ENCODE peak calls at places on chromosome 1, in five cellular contexts. F is PC-3, E is HFFc6, O is GM12865, X is Calu3. D is an unnamed sample.

GRCh38 chr1:112776688-112777087 is 61.6 kb upstream of the PPM1J start:
- DNase-seq in F (no peak), E (no peak), O (no peak), X (no peak), D (no peak)

GRCh38 chr1:94578856-94579255 is 37.3 kb upstream of the F3 start:
- DNase-seq in F (no peak), E (peak; percentile 40), O (no peak), X (no peak), D (no peak)

GRCh38 chr1:23799570-23800395 is 771 bp downstream of the GALE start:
- DNase-seq in F (peak; percentile 91), E (peak; percentile 45), O (peak; percentile 52), X (peak; percentile 90), D (peak; percentile 56)

GRCh38 chr1:182340233-182341058 is 51.1 kb downstream of the GLUL start:
- DNase-seq in F (no peak), E (peak; percentile 64), O (no peak), X (no peak), D (no peak)

GRCh38 chr1:156378557-156378956 is 9.5 kb downstream of the RHBG start:
- DNase-seq in F (no peak), E (no peak), O (no peak), X (no peak), D (no peak)

GRCh38 chr1:48761411-48761810 is 15.3 kb downstream of the BEND5 start:
- DNase-seq in F (peak; percentile 46), E (no peak), O (no peak), X (no peak), D (no peak)

GRCh38 chr1:86704972-86705632 is 726 bp downstream of the SH3GLB1 start:
- DNase-seq in F (peak; percentile 56), E (peak; percentile 37), O (peak; percentile 80), X (peak; percentile 54), D (peak; percentile 52)

GRCh38 chr1:197902454-197903195 is at the start of gene C1orf53:
- DNase-seq in F (peak; percentile 81), E (peak; percentile 80), O (peak; percentile 90), X (peak; percentile 96), D (peak; percentile 86)

D was measured in anterior cingulate cortex.